ENCODE peak calls at places on chromosome 10, in five cellular contexts. One of them, this sample, is unnamed. For H3K4me1, the result is how much of the 10 kb centered on the place peaks cover.

GRCh38 chr10:49608166-49608758 is 1.8 kb upstream of the SLC18A3 start:
- DNase-seq in mesendoderm: no peak
- DNase-seq in endodermal cell: peak
- DNase-seq in heart left ventricle: no peak
- DNase-seq in transverse colon: no peak
- DNase-seq in this sample: no peak

GRCh38 chr10:92689663-92690210 is at the start of gene HHEX:
- DNase-seq in transverse colon: peak
- DNase-seq in endodermal cell: peak
- DNase-seq in heart left ventricle: peak
- DNase-seq in mesendoderm: peak
- DNase-seq in this sample: peak

GRCh38 chr10:16742165-16742960 is 74.9 kb downstream of the RSU1 start:
- DNase-seq in endodermal cell: no peak
- DNase-seq in mesendoderm: no peak
- DNase-seq in heart left ventricle: no peak
- DNase-seq in transverse colon: no peak
- DNase-seq in this sample: no peak

GRCh38 chr10:129761573-129761972 is 202.5 kb downstream of the EBF3 start:
- DNase-seq in heart left ventricle: peak
- DNase-seq in endodermal cell: peak
- DNase-seq in mesendoderm: no peak
- DNase-seq in transverse colon: no peak
- DNase-seq in this sample: no peak

GRCh38 chr10:122435212-122435827 is 19.1 kb upstream of the ARMS2 start:
- DNase-seq in transverse colon: no peak
- DNase-seq in heart left ventricle: no peak
- DNase-seq in endodermal cell: no peak
- DNase-seq in mesendoderm: peak
- DNase-seq in this sample: peak

GRCh38 chr10:23994459-23995046 is 214.4 kb upstream of the KIAA1217 start:
- DNase-seq in endodermal cell: peak
- DNase-seq in mesendoderm: peak
- DNase-seq in heart left ventricle: peak
- DNase-seq in transverse colon: peak
- DNase-seq in this sample: peak

GRCh38 chr10:3372284-3372683 is 199.7 kb upstream of the PITRM1 start:
- DNase-seq in endodermal cell: no peak
- DNase-seq in heart left ventricle: no peak
- DNase-seq in transverse colon: no peak
- DNase-seq in mesendoderm: no peak
- DNase-seq in this sample: no peak

GRCh38 chr10:43855667-43856210 is 207.1 kb upstream of the ZNF32 start:
- DNase-seq in heart left ventricle: peak
- DNase-seq in mesendoderm: no peak
- DNase-seq in transverse colon: no peak
- DNase-seq in endodermal cell: no peak
- DNase-seq in this sample: no peak

GRCh38 chr10:28180654-28181053 is 122.2 kb downstream of the MPP7 start:
- DNase-seq in mesendoderm: no peak
- DNase-seq in transverse colon: no peak
- DNase-seq in heart left ventricle: no peak
- DNase-seq in endodermal cell: no peak
- DNase-seq in this sample: no peak

GRCh38 chr10:43879742-43880141 is 231.1 kb upstream of the ZNF32 start:
- DNase-seq in endodermal cell: no peak
- DNase-seq in heart left ventricle: no peak
- DNase-seq in transverse colon: no peak
- DNase-seq in mesendoderm: no peak
- DNase-seq in this sample: no peak

GRCh38 chr10:80281292-80281691 is 8.2 kb downstream of the MAT1A start:
- DNase-seq in heart left ventricle: no peak
- DNase-seq in endodermal cell: no peak
- DNase-seq in transverse colon: no peak
- DNase-seq in mesendoderm: no peak
- DNase-seq in this sample: no peak

GRCh38 chr10:110843031-110843430 is 28.7 kb upstream of the PDCD4 start:
- DNase-seq in transverse colon: peak
- DNase-seq in endodermal cell: no peak
- DNase-seq in mesendoderm: no peak
- DNase-seq in heart left ventricle: no peak
- DNase-seq in this sample: no peak

GRCh38 chr10:33571616-33572015 is 237.1 kb upstream of the NRP1 start:
- DNase-seq in mesendoderm: peak
- DNase-seq in transverse colon: no peak
- DNase-seq in endodermal cell: no peak
- DNase-seq in heart left ventricle: no peak
- DNase-seq in this sample: no peak

GRCh38 chr10:101237080-101237817 is 8.0 kb upstream of the LBX1 start:
- DNase-seq in endodermal cell: no peak
- DNase-seq in heart left ventricle: no peak
- DNase-seq in mesendoderm: peak
- DNase-seq in transverse colon: no peak
- DNase-seq in this sample: peak

GRCh38 chr10:12484945-12485805 is 135.8 kb downstream of the CAMK1D start:
- DNase-seq in heart left ventricle: peak
- DNase-seq in mesendoderm: peak
- DNase-seq in transverse colon: peak
- DNase-seq in endodermal cell: peak
- DNase-seq in this sample: no peak

GRCh38 chr10:100656479-100656878 is 88.9 kb upstream of the PAX2 start:
- DNase-seq in mesendoderm: no peak
- DNase-seq in heart left ventricle: no peak
- DNase-seq in transverse colon: no peak
- DNase-seq in endodermal cell: peak
- DNase-seq in this sample: peak

GRCh38 chr10:23173549-23174074 is 18.5 kb upstream of the PTF1A start:
- DNase-seq in transverse colon: no peak
- DNase-seq in heart left ventricle: no peak
- DNase-seq in endodermal cell: no peak
- DNase-seq in mesendoderm: no peak
- DNase-seq in this sample: peak

GRCh38 chr10:83343676-83344075 is 795.6 kb upstream of the GHITM start:
- DNase-seq in heart left ventricle: no peak
- DNase-seq in endodermal cell: no peak
- DNase-seq in transverse colon: no peak
- DNase-seq in mesendoderm: no peak
- DNase-seq in this sample: no peak
- H3K4me1 ChIP-seq in heart left ventricle: under half
- H3K4me1 ChIP-seq in endodermal cell: under half
- H3K4me1 ChIP-seq in transverse colon: under half
- H3K4me1 ChIP-seq in mesendoderm: under half
- H3K4me1 ChIP-seq in this sample: under half

GRCh38 chr10:46094197-46094500 is 48.1 kb upstream of the MSMB start:
- DNase-seq in heart left ventricle: no peak
- DNase-seq in endodermal cell: no peak
- DNase-seq in transverse colon: no peak
- DNase-seq in mesendoderm: no peak
- DNase-seq in this sample: no peak
- H3K4me1 ChIP-seq in heart left ventricle: under half
- H3K4me1 ChIP-seq in endodermal cell: under half
- H3K4me1 ChIP-seq in transverse colon: under half
- H3K4me1 ChIP-seq in mesendoderm: under half
- H3K4me1 ChIP-seq in this sample: under half

GRCh38 chr10:79241629-79241989 is 105.7 kb upstream of the PPIF start:
- DNase-seq in mesendoderm: no peak
- DNase-seq in endodermal cell: peak
- DNase-seq in heart left ventricle: no peak
- DNase-seq in transverse colon: no peak
- DNase-seq in this sample: no peak
- H3K4me1 ChIP-seq in mesendoderm: under half
- H3K4me1 ChIP-seq in endodermal cell: under half
- H3K4me1 ChIP-seq in heart left ventricle: half or more
- H3K4me1 ChIP-seq in transverse colon: half or more
- H3K4me1 ChIP-seq in this sample: half or more

GRCh38 chr10:125043824-125044658 is 102.1 kb downstream of the ZRANB1 start:
- DNase-seq in transverse colon: no peak
- DNase-seq in endodermal cell: no peak
- DNase-seq in heart left ventricle: no peak
- DNase-seq in mesendoderm: no peak
- DNase-seq in this sample: no peak

GRCh38 chr10:125048101-125048864 is 106.4 kb downstream of the ZRANB1 start:
- DNase-seq in mesendoderm: peak
- DNase-seq in heart left ventricle: peak
- DNase-seq in endodermal cell: peak
- DNase-seq in transverse colon: peak
- DNase-seq in this sample: peak

GRCh38 chr10:125052146-125052545 is 108.2 kb downstream of the CTBP2 start:
- DNase-seq in heart left ventricle: no peak
- DNase-seq in endodermal cell: no peak
- DNase-seq in transverse colon: no peak
- DNase-seq in mesendoderm: no peak
- DNase-seq in this sample: no peak

GRCh38 chr10:125054216-125054615 is 106.1 kb downstream of the CTBP2 start:
- DNase-seq in mesendoderm: no peak
- DNase-seq in transverse colon: no peak
- DNase-seq in heart left ventricle: no peak
- DNase-seq in endodermal cell: no peak
- DNase-seq in this sample: no peak

DNA sequence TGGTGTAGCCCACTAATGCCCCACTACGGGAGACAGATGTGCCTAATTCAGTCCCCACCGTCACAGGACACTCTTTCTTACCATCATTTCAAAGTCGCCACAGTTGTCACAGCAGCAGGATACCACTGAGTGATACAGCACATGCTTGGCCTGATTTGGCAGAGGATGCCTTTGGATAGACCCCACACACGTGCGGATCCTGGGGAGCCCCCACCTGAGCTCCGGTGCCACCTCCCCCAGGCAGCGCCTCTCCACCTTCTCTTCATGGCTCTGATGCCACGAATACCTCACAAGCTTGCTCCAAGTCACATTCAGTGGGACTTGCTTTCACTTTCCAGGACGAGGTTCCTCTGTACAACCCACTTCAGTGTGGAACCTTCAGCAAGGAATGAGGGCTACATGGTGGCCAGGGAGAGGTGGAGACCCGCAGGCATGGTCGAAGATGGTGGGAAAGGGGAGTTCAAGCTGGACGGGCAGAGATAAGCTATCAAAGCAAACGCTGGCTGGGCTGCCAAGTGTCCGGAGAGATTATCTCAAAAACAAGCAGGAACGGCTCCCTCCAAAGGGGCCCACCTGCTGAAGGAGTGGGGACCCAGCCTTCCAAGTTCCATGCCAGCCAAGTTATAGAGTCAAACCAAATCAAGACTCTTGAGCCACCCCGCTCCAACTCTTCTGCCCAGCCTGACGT is 107.4 kb downstream of the ZRANB1 start:
- DNase-seq in endodermal cell: no peak
- DNase-seq in transverse colon: no peak
- DNase-seq in mesendoderm: no peak
- DNase-seq in heart left ventricle: no peak
- DNase-seq in this sample: no peak
- H3K4me1 ChIP-seq in endodermal cell: under half
- H3K4me1 ChIP-seq in transverse colon: under half
- H3K4me1 ChIP-seq in mesendoderm: under half
- H3K4me1 ChIP-seq in heart left ventricle: under half
- H3K4me1 ChIP-seq in this sample: under half

GRCh38 chr10:69456880-69457693 is 5.8 kb downstream of the TSPAN15 start:
- DNase-seq in endodermal cell: peak
- DNase-seq in mesendoderm: no peak
- DNase-seq in heart left ventricle: no peak
- DNase-seq in transverse colon: no peak
- DNase-seq in this sample: no peak
- H3K4me1 ChIP-seq in endodermal cell: under half
- H3K4me1 ChIP-seq in mesendoderm: under half
- H3K4me1 ChIP-seq in heart left ventricle: under half
- H3K4me1 ChIP-seq in transverse colon: half or more
- H3K4me1 ChIP-seq in this sample: under half

GRCh38 chr10:79097021-79097695 is 28.4 kb downstream of the ZMIZ1 start:
- DNase-seq in transverse colon: no peak
- DNase-seq in heart left ventricle: peak
- DNase-seq in endodermal cell: no peak
- DNase-seq in mesendoderm: no peak
- DNase-seq in this sample: no peak
- H3K4me1 ChIP-seq in transverse colon: half or more
- H3K4me1 ChIP-seq in heart left ventricle: half or more
- H3K4me1 ChIP-seq in endodermal cell: under half
- H3K4me1 ChIP-seq in mesendoderm: under half
- H3K4me1 ChIP-seq in this sample: under half

DNA sequence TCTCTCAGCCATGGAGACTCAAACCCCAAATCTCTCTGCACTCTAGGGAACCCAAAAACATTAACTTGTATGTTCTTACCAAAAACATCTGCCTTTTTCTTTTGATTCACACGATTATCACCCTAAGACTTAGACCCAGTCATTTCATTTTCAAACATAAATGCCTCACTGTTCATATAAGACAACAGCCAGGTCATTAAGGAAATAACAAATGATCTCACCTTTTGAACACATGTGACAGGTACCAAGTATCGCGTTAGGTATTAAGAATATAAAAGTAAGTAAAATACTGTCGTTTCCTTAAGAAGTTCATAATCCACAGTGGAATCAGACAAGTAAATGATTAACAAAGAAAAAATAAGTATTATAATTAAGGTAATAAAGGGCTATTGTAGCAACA is 8.8 kb downstream of the TM9SF3 start:
- DNase-seq in transverse colon: no peak
- DNase-seq in endodermal cell: no peak
- DNase-seq in heart left ventricle: no peak
- DNase-seq in mesendoderm: no peak
- DNase-seq in this sample: no peak
- H3K4me1 ChIP-seq in transverse colon: half or more
- H3K4me1 ChIP-seq in endodermal cell: under half
- H3K4me1 ChIP-seq in heart left ventricle: under half
- H3K4me1 ChIP-seq in mesendoderm: under half
- H3K4me1 ChIP-seq in this sample: under half

DNA sequence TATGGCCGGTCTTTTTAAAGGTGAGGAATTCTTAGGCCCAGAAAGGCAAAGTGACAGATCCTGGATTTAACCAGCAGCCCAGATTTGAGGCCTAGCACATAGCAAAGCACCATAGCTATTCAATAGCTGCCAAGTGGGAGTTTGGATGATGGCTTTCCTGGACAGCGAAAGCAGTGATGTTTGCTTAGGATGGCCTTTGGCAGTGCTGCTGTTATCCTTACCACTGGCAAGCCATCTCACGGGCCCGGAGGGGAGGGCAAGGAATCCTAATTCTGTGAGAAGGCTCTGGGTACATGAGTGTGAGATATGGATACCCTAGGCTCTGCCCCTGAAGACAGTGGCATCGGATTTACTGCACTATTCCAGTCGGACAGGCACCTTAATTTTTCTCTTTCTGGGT is 50.4 kb downstream of the TCF7L2 start:
- DNase-seq in heart left ventricle: no peak
- DNase-seq in transverse colon: no peak
- DNase-seq in mesendoderm: no peak
- DNase-seq in endodermal cell: no peak
- DNase-seq in this sample: no peak
- H3K4me1 ChIP-seq in heart left ventricle: under half
- H3K4me1 ChIP-seq in transverse colon: under half
- H3K4me1 ChIP-seq in mesendoderm: under half
- H3K4me1 ChIP-seq in endodermal cell: under half
- H3K4me1 ChIP-seq in this sample: under half

GRCh38 chr10:71761105-71761511 is 12.2 kb downstream of the VSIR start:
- DNase-seq in transverse colon: no peak
- DNase-seq in mesendoderm: no peak
- DNase-seq in endodermal cell: no peak
- DNase-seq in heart left ventricle: no peak
- DNase-seq in this sample: no peak
- H3K4me1 ChIP-seq in transverse colon: under half
- H3K4me1 ChIP-seq in mesendoderm: under half
- H3K4me1 ChIP-seq in endodermal cell: under half
- H3K4me1 ChIP-seq in heart left ventricle: half or more
- H3K4me1 ChIP-seq in this sample: under half

This sample was measured in neural progenitor cell.